ENCODE peak calls at places on chromosomes 12 and 14, in eight cellular contexts. One of them, this sample, is unnamed. For H3K27me3, the result is how much of the 10 kb centered on the place peaks cover.

GRCh38 chr12:85725991-85726390 is 110.2 kb downstream of the RASSF9 start:
- DNase-seq in SK-N-SH: no peak
- DNase-seq in AG04450: no peak
- DNase-seq in dorsolateral prefrontal cortex: no peak
- DNase-seq in psoas muscle: no peak
- DNase-seq in ovary: no peak
- DNase-seq in transverse colon: no peak
- DNase-seq in IMR-90: no peak
- DNase-seq in this sample: no peak

GRCh38 chr14:100904307-100905019 is 941 bp upstream of the RTL1 start:
- DNase-seq in dorsolateral prefrontal cortex: no peak
- DNase-seq in transverse colon: no peak
- DNase-seq in ovary: peak
- DNase-seq in AG04450: no peak
- DNase-seq in IMR-90: no peak
- DNase-seq in psoas muscle: no peak
- DNase-seq in SK-N-SH: peak
- DNase-seq in this sample: no peak

GRCh38 chr12:50922820-50923219 is 29.5 kb upstream of the HIGD1C start:
- DNase-seq in AG04450: no peak
- DNase-seq in transverse colon: no peak
- DNase-seq in psoas muscle: no peak
- DNase-seq in ovary: no peak
- DNase-seq in IMR-90: peak
- DNase-seq in dorsolateral prefrontal cortex: no peak
- DNase-seq in SK-N-SH: peak
- DNase-seq in this sample: no peak

GRCh38 chr14:22610931-22611330 is 12.8 kb downstream of the ABHD4 start:
- DNase-seq in SK-N-SH: no peak
- DNase-seq in transverse colon: no peak
- DNase-seq in IMR-90: no peak
- DNase-seq in ovary: no peak
- DNase-seq in psoas muscle: no peak
- DNase-seq in AG04450: no peak
- DNase-seq in dorsolateral prefrontal cortex: no peak
- DNase-seq in this sample: no peak

GRCh38 chr12:58028294-58028693 is 86.9 kb downstream of the ATP23 start:
- DNase-seq in dorsolateral prefrontal cortex: no peak
- DNase-seq in transverse colon: no peak
- DNase-seq in SK-N-SH: no peak
- DNase-seq in psoas muscle: no peak
- DNase-seq in AG04450: no peak
- DNase-seq in ovary: no peak
- DNase-seq in IMR-90: no peak
- DNase-seq in this sample: no peak

GRCh38 chr14:103002578-103003350 is 54.6 kb downstream of the CDC42BPB start:
- DNase-seq in SK-N-SH: no peak
- DNase-seq in psoas muscle: no peak
- DNase-seq in AG04450: no peak
- DNase-seq in IMR-90: no peak
- DNase-seq in transverse colon: no peak
- DNase-seq in ovary: no peak
- DNase-seq in dorsolateral prefrontal cortex: no peak
- DNase-seq in this sample: no peak

GRCh38 chr12:2967651-2968050 is 8.5 kb downstream of the TEAD4 start:
- DNase-seq in IMR-90: no peak
- DNase-seq in transverse colon: peak
- DNase-seq in SK-N-SH: no peak
- DNase-seq in AG04450: no peak
- DNase-seq in dorsolateral prefrontal cortex: no peak
- DNase-seq in psoas muscle: no peak
- DNase-seq in ovary: no peak
- DNase-seq in this sample: no peak

GRCh38 chr12:22598763-22599161 is 26.2 kb upstream of the ETNK1 start:
- DNase-seq in ovary: no peak
- DNase-seq in transverse colon: no peak
- DNase-seq in SK-N-SH: no peak
- DNase-seq in AG04450: no peak
- DNase-seq in psoas muscle: no peak
- DNase-seq in dorsolateral prefrontal cortex: no peak
- DNase-seq in IMR-90: no peak
- DNase-seq in this sample: no peak

GRCh38 chr12:7352661-7353060 is 48.8 kb downstream of the ACSM4 start:
- DNase-seq in ovary: no peak
- DNase-seq in dorsolateral prefrontal cortex: no peak
- DNase-seq in AG04450: no peak
- DNase-seq in psoas muscle: no peak
- DNase-seq in IMR-90: no peak
- DNase-seq in SK-N-SH: no peak
- DNase-seq in transverse colon: no peak
- DNase-seq in this sample: no peak

GRCh38 chr12:4855121-4855924 is 54.4 kb upstream of the KCNA1 start:
- DNase-seq in dorsolateral prefrontal cortex: peak
- DNase-seq in psoas muscle: no peak
- DNase-seq in ovary: no peak
- DNase-seq in SK-N-SH: peak
- DNase-seq in IMR-90: peak
- DNase-seq in transverse colon: peak
- DNase-seq in AG04450: peak
- DNase-seq in this sample: peak

GRCh38 chr12:6425588-6426531 is 18.9 kb upstream of the CD27 start:
- DNase-seq in psoas muscle: no peak
- DNase-seq in transverse colon: no peak
- DNase-seq in dorsolateral prefrontal cortex: peak
- DNase-seq in IMR-90: peak
- DNase-seq in ovary: peak
- DNase-seq in AG04450: no peak
- DNase-seq in SK-N-SH: no peak
- DNase-seq in this sample: peak

GRCh38 chr12:31117203-31118011 is 43.7 kb downstream of the DDX11 start:
- DNase-seq in SK-N-SH: peak
- DNase-seq in AG04450: no peak
- DNase-seq in ovary: peak
- DNase-seq in psoas muscle: no peak
- DNase-seq in IMR-90: peak
- DNase-seq in transverse colon: peak
- DNase-seq in dorsolateral prefrontal cortex: no peak
- DNase-seq in this sample: peak

GRCh38 chr14:49882826-49883694 is 9.8 kb upstream of the ARF6 start:
- DNase-seq in IMR-90: no peak
- DNase-seq in SK-N-SH: no peak
- DNase-seq in dorsolateral prefrontal cortex: no peak
- DNase-seq in ovary: no peak
- DNase-seq in psoas muscle: no peak
- DNase-seq in AG04450: no peak
- DNase-seq in transverse colon: no peak
- DNase-seq in this sample: no peak

GRCh38 chr12:91432079-91432478 is 249.5 kb upstream of the DCN start:
- DNase-seq in transverse colon: no peak
- DNase-seq in dorsolateral prefrontal cortex: no peak
- DNase-seq in IMR-90: peak
- DNase-seq in psoas muscle: no peak
- DNase-seq in AG04450: no peak
- DNase-seq in ovary: no peak
- DNase-seq in SK-N-SH: no peak
- DNase-seq in this sample: no peak

GRCh38 chr12:11639463-11639862 is 10.0 kb upstream of the ETV6 start:
- DNase-seq in SK-N-SH: no peak
- DNase-seq in psoas muscle: no peak
- DNase-seq in ovary: no peak
- DNase-seq in AG04450: no peak
- DNase-seq in transverse colon: no peak
- DNase-seq in dorsolateral prefrontal cortex: no peak
- DNase-seq in IMR-90: no peak
- DNase-seq in this sample: no peak

GRCh38 chr12:11638271-11638916 is 11.1 kb upstream of the ETV6 start:
- DNase-seq in SK-N-SH: no peak
- DNase-seq in transverse colon: no peak
- DNase-seq in dorsolateral prefrontal cortex: no peak
- DNase-seq in psoas muscle: no peak
- DNase-seq in ovary: no peak
- DNase-seq in IMR-90: no peak
- DNase-seq in AG04450: no peak
- DNase-seq in this sample: no peak

GRCh38 chr12:11633968-11634367 is 15.5 kb upstream of the ETV6 start:
- DNase-seq in psoas muscle: no peak
- DNase-seq in SK-N-SH: no peak
- DNase-seq in AG04450: no peak
- DNase-seq in IMR-90: no peak
- DNase-seq in transverse colon: no peak
- DNase-seq in ovary: no peak
- DNase-seq in dorsolateral prefrontal cortex: no peak
- DNase-seq in this sample: no peak

GRCh38 chr12:11631288-11631687 is 18.2 kb upstream of the ETV6 start:
- DNase-seq in transverse colon: no peak
- DNase-seq in SK-N-SH: no peak
- DNase-seq in psoas muscle: no peak
- DNase-seq in AG04450: no peak
- DNase-seq in ovary: no peak
- DNase-seq in IMR-90: no peak
- DNase-seq in dorsolateral prefrontal cortex: no peak
- DNase-seq in this sample: no peak

GRCh38 chr12:11635341-11635740 is 14.1 kb upstream of the ETV6 start:
- DNase-seq in dorsolateral prefrontal cortex: no peak
- DNase-seq in transverse colon: no peak
- DNase-seq in ovary: no peak
- DNase-seq in IMR-90: no peak
- DNase-seq in SK-N-SH: no peak
- DNase-seq in AG04450: no peak
- DNase-seq in psoas muscle: no peak
- DNase-seq in this sample: no peak
- H3K27me3 ChIP-seq in dorsolateral prefrontal cortex: under half
- H3K27me3 ChIP-seq in transverse colon: under half
- H3K27me3 ChIP-seq in ovary: under half
- H3K27me3 ChIP-seq in IMR-90: under half
- H3K27me3 ChIP-seq in SK-N-SH: under half
- H3K27me3 ChIP-seq in AG04450: under half
- H3K27me3 ChIP-seq in psoas muscle: under half
- H3K27me3 ChIP-seq in this sample: under half

DNA sequence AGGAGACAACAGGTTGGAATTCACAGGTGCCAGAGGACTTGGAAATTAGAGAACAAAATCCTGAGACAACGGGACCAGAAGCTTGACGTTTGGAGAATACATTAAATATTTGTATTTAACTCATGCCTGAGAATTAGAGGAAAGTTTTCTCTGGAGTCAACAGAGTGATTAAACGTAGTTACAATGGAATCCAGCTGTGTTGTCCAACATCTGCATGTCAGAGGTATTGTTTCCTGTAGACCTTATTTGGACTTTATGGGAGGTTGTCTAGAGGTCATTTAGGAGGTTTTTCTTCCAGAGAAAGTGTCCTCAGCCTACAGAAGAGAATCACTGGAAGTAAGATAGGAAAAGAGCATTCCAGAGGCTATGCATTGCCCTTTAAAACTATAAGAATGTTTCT is 45.1 kb upstream of the RERGL start:
- DNase-seq in SK-N-SH: no peak
- DNase-seq in AG04450: no peak
- DNase-seq in ovary: no peak
- DNase-seq in psoas muscle: no peak
- DNase-seq in IMR-90: no peak
- DNase-seq in dorsolateral prefrontal cortex: no peak
- DNase-seq in transverse colon: no peak
- DNase-seq in this sample: no peak
- H3K4me3 ChIP-seq in SK-N-SH: no peak
- H3K4me3 ChIP-seq in AG04450: no peak
- H3K4me3 ChIP-seq in ovary: no peak
- H3K4me3 ChIP-seq in psoas muscle: no peak
- H3K4me3 ChIP-seq in IMR-90: no peak
- H3K4me3 ChIP-seq in dorsolateral prefrontal cortex: no peak
- H3K4me3 ChIP-seq in transverse colon: no peak
- H3K4me3 ChIP-seq in this sample: no peak

DNA sequence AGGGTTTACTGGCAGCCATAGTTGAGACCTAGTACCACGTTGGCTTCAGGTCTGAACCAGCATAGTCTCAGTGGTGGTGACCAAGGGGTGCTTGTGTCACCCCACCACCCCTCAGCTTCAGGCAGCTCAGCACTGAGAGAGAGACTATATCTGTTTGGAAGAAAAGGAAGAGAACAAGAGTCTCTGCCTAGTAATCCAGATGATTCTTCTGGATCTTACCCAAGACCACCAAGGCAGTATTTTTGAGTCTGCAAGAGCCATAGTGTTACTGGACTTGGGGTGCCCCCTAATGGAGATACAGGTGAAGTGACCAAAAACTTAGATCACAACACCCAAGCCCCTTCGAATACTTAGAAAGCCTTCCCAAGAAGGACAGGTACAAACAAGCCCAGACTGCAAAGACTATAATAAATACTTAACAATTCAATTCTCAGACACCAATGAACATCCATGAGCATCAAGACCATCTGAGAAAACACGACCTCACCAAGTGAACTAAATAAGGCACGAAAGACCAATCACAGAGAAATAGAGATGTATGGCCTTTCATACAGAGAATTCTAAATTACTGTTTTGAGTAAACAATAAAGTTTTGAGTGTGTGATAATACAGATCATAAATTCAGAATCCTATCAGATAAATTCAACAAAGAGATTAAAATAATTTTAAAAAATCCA is 107.0 kb downstream of the HELB start:
- DNase-seq in dorsolateral prefrontal cortex: no peak
- DNase-seq in AG04450: peak
- DNase-seq in IMR-90: peak
- DNase-seq in SK-N-SH: peak
- DNase-seq in psoas muscle: no peak
- DNase-seq in ovary: no peak
- DNase-seq in transverse colon: no peak
- DNase-seq in this sample: peak
- TF ChIP-seq CTCF in dorsolateral prefrontal cortex: peak
- TF ChIP-seq CTCF in AG04450: peak
- TF ChIP-seq CTCF in IMR-90: peak
- TF ChIP-seq CTCF in SK-N-SH: peak
- TF ChIP-seq CTCF in psoas muscle: peak
- TF ChIP-seq CTCF in ovary: no peak
- TF ChIP-seq CTCF in transverse colon: peak
- TF ChIP-seq CTCF in this sample: peak

DNA sequence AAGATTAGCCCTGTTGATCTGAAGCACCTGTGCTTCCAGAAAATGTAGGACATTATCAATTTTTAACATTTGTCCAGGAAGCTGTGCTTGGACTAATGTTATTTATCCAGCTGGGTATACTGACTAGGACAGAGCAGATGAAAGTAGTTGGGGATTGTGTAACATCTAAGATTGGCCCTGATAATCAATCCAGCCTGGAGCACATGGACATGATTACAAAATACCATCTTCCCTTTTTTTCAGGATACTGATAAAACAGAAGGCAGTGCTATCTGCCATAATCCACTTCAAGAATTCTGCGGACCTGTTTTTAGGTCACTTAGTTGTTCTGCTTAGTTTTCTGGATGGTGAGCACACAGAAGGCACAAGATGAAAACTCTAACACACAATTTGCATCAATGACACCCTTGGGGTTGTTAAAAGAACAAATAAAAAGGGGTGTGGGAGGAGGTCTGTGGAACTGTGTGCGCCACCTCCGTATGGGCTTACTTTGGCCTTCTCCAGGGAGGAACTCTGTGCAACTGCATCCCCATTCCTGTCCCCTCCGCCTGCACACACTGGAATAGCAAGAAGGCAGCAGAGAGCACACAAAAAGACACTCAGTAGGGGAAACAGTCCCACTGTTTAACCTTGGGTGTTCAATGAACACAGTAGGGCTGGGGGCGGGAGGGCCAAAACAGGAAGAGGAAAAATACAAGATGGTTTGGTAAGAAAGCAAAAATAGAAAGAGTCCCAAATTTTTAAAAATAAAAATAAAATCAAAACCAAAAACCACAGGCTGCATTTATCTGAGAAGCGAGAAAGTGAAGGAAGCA is 31.1 kb upstream of the DUSP6 start:
- DNase-seq in dorsolateral prefrontal cortex: no peak
- DNase-seq in psoas muscle: no peak
- DNase-seq in transverse colon: peak
- DNase-seq in ovary: no peak
- DNase-seq in SK-N-SH: peak
- DNase-seq in AG04450: no peak
- DNase-seq in IMR-90: peak
- DNase-seq in this sample: no peak
- H3K27me3 ChIP-seq in dorsolateral prefrontal cortex: under half
- H3K27me3 ChIP-seq in psoas muscle: under half
- H3K27me3 ChIP-seq in transverse colon: under half
- H3K27me3 ChIP-seq in ovary: under half
- H3K27me3 ChIP-seq in SK-N-SH: under half
- H3K27me3 ChIP-seq in AG04450: under half
- H3K27me3 ChIP-seq in IMR-90: under half
- H3K27me3 ChIP-seq in this sample: under half